ENCODE peak calls at places on chromosomes 5 and 9, in five cellular contexts. One of them, this sample, is unnamed.

GRCh38 chr5:172525633-172526360 is 71.5 kb upstream of the SH3PXD2B start:
- DNase-seq in fibroblast of the aortic adventitia: no peak
- DNase-seq in BE2C: no peak
- DNase-seq in cardiac muscle cell: no peak
- DNase-seq in testis: no peak
- DNase-seq in this sample: no peak

GRCh38 chr5:112820246-112820645 is 40.8 kb upstream of the SRP19 start:
- DNase-seq in fibroblast of the aortic adventitia: no peak
- DNase-seq in BE2C: no peak
- DNase-seq in cardiac muscle cell: no peak
- DNase-seq in testis: no peak
- DNase-seq in this sample: no peak

GRCh38 chr5:54616031-54616430 is 98.5 kb downstream of the SNX18 start:
- DNase-seq in fibroblast of the aortic adventitia: peak; percentile 95
- DNase-seq in BE2C: no peak
- DNase-seq in cardiac muscle cell: peak; percentile 90
- DNase-seq in testis: peak; percentile 52
- DNase-seq in this sample: no peak

GRCh38 chr5:170499621-170500020 is 4.2 kb upstream of the KCNIP1 start:
- DNase-seq in fibroblast of the aortic adventitia: no peak
- DNase-seq in BE2C: no peak
- DNase-seq in cardiac muscle cell: no peak
- DNase-seq in testis: no peak
- DNase-seq in this sample: no peak

GRCh38 chr5:173468821-173469251 is 140.6 kb upstream of the STC2 start:
- DNase-seq in fibroblast of the aortic adventitia: peak; percentile 72
- DNase-seq in BE2C: no peak
- DNase-seq in cardiac muscle cell: no peak
- DNase-seq in testis: peak; percentile 33
- DNase-seq in this sample: no peak

GRCh38 chr5:82275267-82275664 is 2.9 kb downstream of the RPS23 start:
- DNase-seq in fibroblast of the aortic adventitia: no peak
- DNase-seq in BE2C: no peak
- DNase-seq in cardiac muscle cell: no peak
- DNase-seq in testis: no peak
- DNase-seq in this sample: no peak

GRCh38 chr9:97518909-97519307 is 17.4 kb downstream of the TMOD1 start:
- DNase-seq in fibroblast of the aortic adventitia: peak; percentile 62
- DNase-seq in BE2C: no peak
- DNase-seq in cardiac muscle cell: peak; percentile 15
- DNase-seq in testis: no peak
- DNase-seq in this sample: peak; percentile 74

GRCh38 chr9:87857141-87857947 is 25.3 kb upstream of the SPATA31E1 start:
- DNase-seq in fibroblast of the aortic adventitia: no peak
- DNase-seq in BE2C: no peak
- DNase-seq in cardiac muscle cell: no peak
- DNase-seq in testis: no peak
- DNase-seq in this sample: no peak

GRCh38 chr5:92944903-92945629 is 636.0 kb downstream of the NR2F1-AS1 start:
- DNase-seq in fibroblast of the aortic adventitia: peak; percentile 72
- DNase-seq in BE2C: no peak
- DNase-seq in cardiac muscle cell: peak; percentile 87
- DNase-seq in testis: no peak
- DNase-seq in this sample: no peak

GRCh38 chr5:27652505-27652904 is 614.1 kb upstream of the CDH9 start:
- DNase-seq in fibroblast of the aortic adventitia: no peak
- DNase-seq in BE2C: peak; percentile 64
- DNase-seq in cardiac muscle cell: peak; percentile 10
- DNase-seq in testis: peak; percentile 29
- DNase-seq in this sample: no peak

GRCh38 chr5:150401076-150401375 is 11.7 kb downstream of the CD74 start:
- DNase-seq in fibroblast of the aortic adventitia: no peak
- DNase-seq in BE2C: no peak
- DNase-seq in cardiac muscle cell: no peak
- DNase-seq in testis: no peak
- DNase-seq in this sample: no peak

GRCh38 chr5:52751137-52751536 is 36.6 kb upstream of the ITGA1 start:
- DNase-seq in fibroblast of the aortic adventitia: no peak
- DNase-seq in BE2C: no peak
- DNase-seq in cardiac muscle cell: peak; percentile 17
- DNase-seq in testis: no peak
- DNase-seq in this sample: no peak

GRCh38 chr9:87725356-87725899 is 491 bp upstream of the CTSL start:
- DNase-seq in fibroblast of the aortic adventitia: no peak
- DNase-seq in BE2C: no peak
- DNase-seq in cardiac muscle cell: peak; percentile 59
- DNase-seq in testis: peak; percentile 37
- DNase-seq in this sample: no peak

GRCh38 chr9:116008278-116008677 is 145.3 kb upstream of the PAPPA start:
- DNase-seq in fibroblast of the aortic adventitia: no peak
- DNase-seq in BE2C: no peak
- DNase-seq in cardiac muscle cell: no peak
- DNase-seq in testis: no peak
- DNase-seq in this sample: no peak

GRCh38 chr5:173412566-173412965 is 84.4 kb upstream of the STC2 start:
- DNase-seq in fibroblast of the aortic adventitia: no peak
- DNase-seq in BE2C: no peak
- DNase-seq in cardiac muscle cell: peak; percentile 17
- DNase-seq in testis: no peak
- DNase-seq in this sample: peak; percentile 53

GRCh38 chr5:143057580-143057999 is 287.4 kb downstream of the ARHGAP26 start:
- DNase-seq in fibroblast of the aortic adventitia: peak; percentile 89
- DNase-seq in BE2C: no peak
- DNase-seq in cardiac muscle cell: peak; percentile 71
- DNase-seq in testis: no peak
- DNase-seq in this sample: no peak

GRCh38 chr5:133891390-133891789 is 77.0 kb downstream of the C5orf15 start:
- DNase-seq in fibroblast of the aortic adventitia: no peak
- DNase-seq in BE2C: no peak
- DNase-seq in cardiac muscle cell: no peak
- DNase-seq in testis: no peak
- DNase-seq in this sample: no peak

GRCh38 chr9:83304686-83305085 is 233.5 kb downstream of the FRMD3 start:
- DNase-seq in fibroblast of the aortic adventitia: peak; percentile 99
- DNase-seq in BE2C: peak; percentile 96
- DNase-seq in cardiac muscle cell: peak; percentile 98
- DNase-seq in testis: peak; percentile 85
- DNase-seq in this sample: no peak

GRCh38 chr9:2718698-2719033 is 1.4 kb downstream of the KCNV2 start:
- DNase-seq in fibroblast of the aortic adventitia: no peak
- DNase-seq in BE2C: no peak
- DNase-seq in cardiac muscle cell: no peak
- DNase-seq in testis: no peak
- DNase-seq in this sample: no peak

GRCh38 chr5:13278148-13278547 is 666.3 kb downstream of the DNAH5 start:
- DNase-seq in fibroblast of the aortic adventitia: no peak
- DNase-seq in BE2C: no peak
- DNase-seq in cardiac muscle cell: no peak
- DNase-seq in testis: no peak
- DNase-seq in this sample: no peak
- TF ChIP-seq CTCF in fibroblast of the aortic adventitia: peak; percentile 14
- TF ChIP-seq CTCF in BE2C: peak; percentile 48
- TF ChIP-seq CTCF in cardiac muscle cell: no peak
- TF ChIP-seq CTCF in testis: no peak
- TF ChIP-seq CTCF in this sample: peak; percentile 40

DNA sequence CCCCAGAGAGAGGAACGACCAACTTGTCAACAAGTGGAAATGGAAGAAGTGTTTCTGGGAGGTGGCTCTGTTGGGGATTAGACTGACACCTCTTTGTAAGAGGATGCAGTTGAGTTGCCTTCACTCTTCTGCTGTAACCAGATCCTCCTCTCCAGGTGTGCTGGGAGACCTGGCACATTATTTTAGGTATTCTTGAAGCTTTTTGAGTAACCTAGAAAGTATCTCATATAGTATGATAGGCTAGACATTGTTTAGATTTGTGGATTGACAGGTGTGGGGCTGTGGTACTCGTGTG is 21.6 kb downstream of the SNX30 start:
- DNase-seq in fibroblast of the aortic adventitia: no peak
- DNase-seq in BE2C: no peak
- DNase-seq in cardiac muscle cell: no peak
- DNase-seq in testis: no peak
- DNase-seq in this sample: no peak
- H3K4me3 ChIP-seq in fibroblast of the aortic adventitia: no peak overlapping the region
- H3K4me3 ChIP-seq in BE2C: no peak overlapping the region
- H3K4me3 ChIP-seq in cardiac muscle cell: no peak overlapping the region
- H3K4me3 ChIP-seq in testis: no peak overlapping the region
- H3K4me3 ChIP-seq in this sample: no peak overlapping the region

DNA sequence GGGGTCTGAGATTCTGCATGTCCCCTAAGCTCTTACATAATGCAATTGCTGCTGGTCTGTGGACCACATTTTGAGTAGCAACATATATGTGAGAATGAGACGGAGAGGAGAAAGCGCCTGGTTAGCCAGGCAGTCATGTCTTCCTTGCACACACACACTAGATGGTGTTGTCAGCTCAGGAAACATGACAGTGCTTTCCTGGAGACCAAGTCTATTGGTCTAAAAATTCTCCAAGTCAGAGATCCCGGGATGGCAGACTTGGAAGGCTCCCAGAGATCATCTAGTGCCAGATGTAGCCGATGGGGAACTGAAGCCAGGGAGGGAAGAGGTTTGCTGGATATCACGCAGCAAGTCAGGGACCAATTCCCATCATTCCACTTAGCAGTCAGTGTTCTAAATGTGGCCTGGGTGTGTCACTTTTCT is 53.4 kb downstream of the GALNT12 start:
- DNase-seq in fibroblast of the aortic adventitia: peak; percentile 98
- DNase-seq in BE2C: no peak
- DNase-seq in cardiac muscle cell: peak; percentile 92
- DNase-seq in testis: peak; percentile 35
- DNase-seq in this sample: no peak
- TF ChIP-seq CTCF in fibroblast of the aortic adventitia: peak; percentile 64
- TF ChIP-seq CTCF in BE2C: no peak
- TF ChIP-seq CTCF in cardiac muscle cell: peak; percentile 56
- TF ChIP-seq CTCF in testis: peak; percentile 28
- TF ChIP-seq CTCF in this sample: peak; percentile 35

GRCh38 chr5:43309657-43310056 is 3.6 kb downstream of the HMGCS1 start:
- DNase-seq in fibroblast of the aortic adventitia: peak; percentile 20
- DNase-seq in BE2C: no peak
- DNase-seq in cardiac muscle cell: no peak
- DNase-seq in testis: no peak
- DNase-seq in this sample: no peak
- H3K4me3 ChIP-seq in fibroblast of the aortic adventitia: peak overlapping the region; percentile 42
- H3K4me3 ChIP-seq in BE2C: peak overlapping the region; percentile 25
- H3K4me3 ChIP-seq in cardiac muscle cell: no peak overlapping the region
- H3K4me3 ChIP-seq in testis: no peak overlapping the region
- H3K4me3 ChIP-seq in this sample: no peak overlapping the region

GRCh38 chr9:16601991-16602390 is 268.5 kb downstream of the BNC2 start:
- DNase-seq in fibroblast of the aortic adventitia: no peak
- DNase-seq in BE2C: no peak
- DNase-seq in cardiac muscle cell: no peak
- DNase-seq in testis: no peak
- DNase-seq in this sample: no peak
- TF ChIP-seq CTCF in fibroblast of the aortic adventitia: no peak
- TF ChIP-seq CTCF in BE2C: no peak
- TF ChIP-seq CTCF in cardiac muscle cell: no peak
- TF ChIP-seq CTCF in testis: no peak
- TF ChIP-seq CTCF in this sample: no peak

DNA sequence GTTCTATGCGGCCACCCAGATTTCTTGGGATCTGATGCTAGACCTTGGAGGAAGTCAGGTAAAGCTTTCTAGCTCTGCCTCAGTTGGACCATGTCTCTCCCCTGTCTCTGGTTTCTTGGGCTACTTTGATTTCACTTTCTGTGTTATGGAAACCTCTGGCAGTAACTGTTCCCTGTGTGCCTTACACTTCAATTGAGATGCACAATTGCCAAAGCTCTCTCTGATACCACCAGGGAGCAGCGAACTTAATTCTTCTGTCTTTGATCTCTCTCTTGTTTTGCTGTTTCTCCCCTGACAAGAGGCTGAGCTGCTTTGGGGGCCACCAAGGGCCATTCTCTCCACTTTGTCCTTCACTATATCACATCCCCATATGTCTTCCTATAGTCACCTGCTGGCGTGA is 61.4 kb downstream of the PGM5 start:
- DNase-seq in fibroblast of the aortic adventitia: no peak
- DNase-seq in BE2C: no peak
- DNase-seq in cardiac muscle cell: no peak
- DNase-seq in testis: no peak
- DNase-seq in this sample: no peak
- H3K4me3 ChIP-seq in fibroblast of the aortic adventitia: no peak overlapping the region
- H3K4me3 ChIP-seq in BE2C: no peak overlapping the region
- H3K4me3 ChIP-seq in cardiac muscle cell: no peak overlapping the region
- H3K4me3 ChIP-seq in testis: no peak overlapping the region
- H3K4me3 ChIP-seq in this sample: no peak overlapping the region

GRCh38 chr5:146402949-146403348 is 44.2 kb upstream of the TCERG1 start:
- DNase-seq in fibroblast of the aortic adventitia: no peak
- DNase-seq in BE2C: no peak
- DNase-seq in cardiac muscle cell: no peak
- DNase-seq in testis: no peak
- DNase-seq in this sample: no peak
- TF ChIP-seq CTCF in fibroblast of the aortic adventitia: no peak
- TF ChIP-seq CTCF in BE2C: no peak
- TF ChIP-seq CTCF in cardiac muscle cell: no peak
- TF ChIP-seq CTCF in testis: no peak
- TF ChIP-seq CTCF in this sample: no peak

GRCh38 chr5:6634788-6635430 is 1.7 kb downstream of the SRD5A1 start:
- DNase-seq in fibroblast of the aortic adventitia: no peak
- DNase-seq in BE2C: no peak
- DNase-seq in cardiac muscle cell: no peak
- DNase-seq in testis: no peak
- DNase-seq in this sample: no peak
- H3K4me3 ChIP-seq in fibroblast of the aortic adventitia: peak overlapping the region; percentile 88
- H3K4me3 ChIP-seq in BE2C: peak overlapping the region; percentile 92
- H3K4me3 ChIP-seq in cardiac muscle cell: no peak overlapping the region
- H3K4me3 ChIP-seq in testis: no peak overlapping the region
- H3K4me3 ChIP-seq in this sample: no peak overlapping the region

GRCh38 chr9:112379177-112380101 is 469 bp upstream of the HSDL2 start:
- DNase-seq in fibroblast of the aortic adventitia: peak; percentile 98
- DNase-seq in BE2C: peak; percentile 100
- DNase-seq in cardiac muscle cell: peak; percentile 99
- DNase-seq in testis: peak; percentile 99
- DNase-seq in this sample: peak; percentile 91
- TF ChIP-seq CTCF in fibroblast of the aortic adventitia: no peak
- TF ChIP-seq CTCF in BE2C: no peak
- TF ChIP-seq CTCF in cardiac muscle cell: no peak
- TF ChIP-seq CTCF in testis: no peak
- TF ChIP-seq CTCF in this sample: no peak

This sample was measured in kidney epithelial cell.